ENCODE peak calls at places on chromosomes 11 and 22, in four cellular contexts. N, I, Z and F are unnamed samples.

GRCh38 chr11:61138940-61139339 is 22.3 kb downstream of the VPS37C start:
- DNase-seq in N (no peak), I (no peak), Z (no peak), F (no peak)

GRCh38 chr11:103935219-103935618 is 101.2 kb upstream of the DDI1 start:
- DNase-seq in N (no peak), I (no peak), Z (no peak), F (no peak)

GRCh38 chr22:32697331-32697995 is 104.0 kb upstream of the TIMP3 start:
- DNase-seq in N (no peak), I (no peak), Z (no peak), F (no peak)

GRCh38 chr11:115151010-115151409 is 353.2 kb downstream of the CADM1 start:
- DNase-seq in N (no peak), I (no peak), Z (no peak), F (no peak)

GRCh38 chr11:8225589-8226036 is 38.1 kb downstream of the LMO1 start:
- DNase-seq in N (peak; percentile 61), I (peak; percentile 60), Z (peak; percentile 70), F (no peak)

GRCh38 chr11:33682446-33682845 is 18.2 kb downstream of the C11orf91 start:
- DNase-seq in N (no peak), I (no peak), Z (peak; percentile 72), F (no peak)

GRCh38 chr22:19066531-19067271 is 55.5 kb downstream of the DGCR2 start:
- DNase-seq in N (no peak), I (no peak), Z (no peak), F (no peak)

GRCh38 chr22:42560781-42561180 is 7.0 kb downstream of the SERHL2 start:
- DNase-seq in N (peak; percentile 6), I (no peak), Z (peak; percentile 43), F (no peak)

GRCh38 chr11:75523811-75524401 is 1.8 kb downstream of the GDPD5 start:
- DNase-seq in N (no peak), I (no peak), Z (no peak), F (no peak)

GRCh38 chr11:113773416-113774173 is at the start of gene ZW10:
- DNase-seq in N (peak; percentile 96), I (peak; percentile 95), Z (peak; percentile 86), F (peak; percentile 92)

GRCh38 chr11:117384045-117384444 is 56.4 kb downstream of the CEP164 start:
- DNase-seq in N (no peak), I (no peak), Z (no peak), F (no peak)

GRCh38 chr11:10310301-10310841 is 5.5 kb downstream of the ADM start:
- DNase-seq in N (no peak), I (no peak), Z (no peak), F (no peak)

GRCh38 chr11:57704932-57705331 is 7.1 kb downstream of the MED19 start:
- DNase-seq in N (no peak), I (no peak), Z (no peak), F (no peak)

GRCh38 chr22:50270302-50271010 is at the start of gene MAPK11:
- DNase-seq in N (no peak), I (no peak), Z (no peak), F (peak; percentile 51)

GRCh38 chr11:56089697-56090096 is 3.4 kb upstream of the OR8I2 start:
- DNase-seq in N (no peak), I (no peak), Z (no peak), F (no peak)

GRCh38 chr22:21646608-21647590 is 4.8 kb downstream of the SDF2L1 start:
- DNase-seq in N (peak; percentile 49), I (peak; percentile 67), Z (peak; percentile 87), F (peak; percentile 49)

GRCh38 chr11:67283490-67283963 is 5.6 kb upstream of the ANKRD13D start:
- DNase-seq in N (no peak), I (no peak), Z (no peak), F (no peak)

GRCh38 chr11:70230840-70231710 is 28.0 kb downstream of the FADD start:
- DNase-seq in N (no peak), I (no peak), Z (no peak), F (no peak)

GRCh38 chr22:44730490-44731356 is 21.7 kb upstream of the ARHGAP8 start:
- DNase-seq in N (no peak), I (no peak), Z (no peak), F (no peak)

GRCh38 chr11:28384418-28384817 is 276.2 kb downstream of the METTL15 start:
- DNase-seq in N (no peak), I (no peak), Z (no peak), F (no peak)

GRCh38 chr11:33777906-33778305 is 3.6 kb upstream of the FBXO3 start:
- DNase-seq in N (no peak), I (no peak), Z (no peak), F (no peak)